ENCODE peak calls at places on chromosomes 11 and 22, in eight cellular contexts. O is adipocyte; J is effector memory CD4-positive, alpha-beta T cell; I is stimulated activated CD4-positive, alpha-beta T cell treated with anti-CD3 and anti-CD28 coated beads, Interleukin-1b, Interleukin-23, amount 100 ng/mL, for 1 hour; P is NCI-H345; A is activated naive CD4-positive, alpha-beta T cell; X is gastrocnemius medialis; T is fibroblast of lung. M is an unnamed sample.

GRCh38 chr22:20586403-20586745 is 79.0 kb downstream of the MED15 start:
- DNase-seq in X (no peak), I (no peak), O (no peak), P (no peak), J (no peak), A (no peak), T (no peak), M (no peak)

GRCh38 chr11:118321386-118322082 is 17.0 kb downstream of the CD3E start:
- DNase-seq in X (no peak), I (no peak), P (no peak), J (no peak), A (no peak), O (no peak), T (no peak), M (no peak)

GRCh38 chr11:47152126-47152952 is 24.3 kb downstream of the ARFGAP2 start:
- DNase-seq in A (no peak), O (no peak), J (no peak), X (no peak), T (no peak), I (no peak), P (no peak), M (no peak)

GRCh38 chr11:86162257-86162656 is 82.3 kb upstream of the EED start:
- DNase-seq in A (no peak), X (peak), J (no peak), O (peak), P (no peak), T (peak), I (no peak), M (no peak)

GRCh38 chr11:73729594-73730206 is 31.2 kb downstream of the RAB6A start:
- DNase-seq in A (no peak), P (no peak), X (no peak), T (no peak), I (no peak), J (no peak), O (no peak), M (no peak)

GRCh38 chr11:43975631-43976030 is 33.2 kb downstream of the C11orf96 start:
- DNase-seq in O (no peak), X (no peak), J (no peak), T (no peak), I (no peak), P (no peak), A (no peak), M (no peak)

GRCh38 chr11:118437736-118438125 is 1.4 kb downstream of the KMT2A start:
- DNase-seq in J (peak), A (no peak), P (peak), T (peak), I (peak), X (no peak), O (peak), M (peak)

GRCh38 chr22:26199665-26200064 is 30.4 kb downstream of the SEZ6L start:
- DNase-seq in X (no peak), O (no peak), T (no peak), I (no peak), J (no peak), P (no peak), A (no peak), M (no peak)

GRCh38 chr11:16512842-16513241 is 156.5 kb upstream of the SOX6 start:
- DNase-seq in P (no peak), I (no peak), O (no peak), T (no peak), A (no peak), J (no peak), X (no peak), M (no peak)

GRCh38 chr11:35056391-35057093 is 82.4 kb upstream of the CD44 start:
- DNase-seq in J (no peak), O (no peak), I (no peak), P (no peak), X (no peak), T (no peak), A (no peak), M (no peak)

GRCh38 chr22:26615149-26615548 is 2.7 kb downstream of the CRYBB1 start:
- DNase-seq in T (no peak), I (no peak), P (no peak), A (no peak), J (no peak), X (no peak), O (no peak), M (no peak)

GRCh38 chr11:33737362-33737821 is 1.2 kb upstream of the CD59 start:
- DNase-seq in I (no peak), P (no peak), A (no peak), J (no peak), X (no peak), O (no peak), T (peak), M (no peak)

GRCh38 chr11:102603091-102603490 is 22.0 kb downstream of the MMP20 start:
- DNase-seq in P (no peak), J (no peak), T (peak), O (peak), X (peak), I (no peak), A (no peak), M (no peak)

GRCh38 chr11:32043737-32044515 is 46.9 kb upstream of the RCN1 start:
- DNase-seq in J (no peak), P (no peak), I (no peak), O (no peak), X (no peak), T (no peak), A (no peak), M (no peak)

GRCh38 chr11:1131033-1131911 is 26.5 kb upstream of the MUC5AC start:
- DNase-seq in A (no peak), O (no peak), I (no peak), P (peak), X (no peak), J (no peak), T (no peak), M (no peak)

GRCh38 chr11:64223001-64223651 is 2.9 kb downstream of the TRPT1 start:
- DNase-seq in A (no peak), J (no peak), O (no peak), X (peak), T (no peak), P (no peak), I (no peak), M (no peak)

GRCh38 chr22:45645526-45646414 is 25.9 kb upstream of the ATXN10 start:
- DNase-seq in A (peak), P (peak), I (peak), X (peak), J (peak), O (peak), T (peak), M (peak)

GRCh38 chr22:32905400-32905799 is 103.9 kb downstream of the TIMP3 start:
- DNase-seq in P (no peak), A (no peak), O (no peak), J (no peak), X (no peak), T (no peak), I (no peak), M (no peak)

GRCh38 chr11:134357545-134357839 is 25.7 kb downstream of the GLB1L2 start:
- DNase-seq in P (no peak), I (no peak), O (no peak), J (no peak), X (no peak), T (no peak), A (no peak), M (no peak)

GRCh38 chr11:128421577-128421976 is 165.8 kb downstream of the ETS1 start:
- DNase-seq in P (no peak), I (no peak), J (no peak), T (peak), X (no peak), A (no peak), O (peak), M (no peak)

GRCh38 chr11:125165111-125165663 is 636 bp downstream of the PKNOX2 start:
- DNase-seq in X (peak), I (no peak), P (no peak), O (peak), J (no peak), T (peak), A (no peak), M (no peak)

GRCh38 chr11:42315846-42316245 is 856.4 kb upstream of the LRRC4C start:
- DNase-seq in I (no peak), X (no peak), O (no peak), A (no peak), T (no peak), J (no peak), P (no peak), M (no peak)

GRCh38 chr22:20785415-20785814 is 11.5 kb downstream of the SERPIND1 start:
- DNase-seq in O (no peak), T (no peak), A (no peak), J (no peak), I (no peak), X (no peak), P (no peak), M (no peak)

GRCh38 chr11:76620471-76620870 is 50.1 kb downstream of the LRRC32 start:
- DNase-seq in I (no peak), O (peak), P (no peak), A (no peak), X (no peak), T (peak), J (no peak), M (no peak)

GRCh38 chr11:78922886-78923625 is 348.4 kb upstream of the NARS2 start:
- DNase-seq in X (no peak), I (no peak), O (no peak), T (no peak), P (peak), A (no peak), J (no peak), M (no peak)

GRCh38 chr11:102446606-102447005 is 6.0 kb downstream of the TMEM123 start:
- DNase-seq in I (no peak), A (no peak), X (no peak), P (no peak), J (no peak), O (peak), T (peak), M (no peak)

GRCh38 chr11:85951428-85952107 is 96.4 kb downstream of the CCDC83 start:
- DNase-seq in P (no peak), J (no peak), X (no peak), A (no peak), O (no peak), T (no peak), I (no peak), M (no peak)

GRCh38 chr11:46776878-46777277 is 57.9 kb downstream of the F2 start:
- DNase-seq in O (no peak), P (no peak), J (no peak), I (no peak), T (no peak), A (no peak), X (no peak), M (no peak)

GRCh38 chr22:29265929-29266328 is 1.9 kb downstream of the RHBDD3 start:
- DNase-seq in A (no peak), P (no peak), J (no peak), X (no peak), O (peak), T (peak), I (no peak), M (no peak)

GRCh38 chr11:111419641-111420327 is 40.7 kb upstream of the POU2AF1 start:
- DNase-seq in P (no peak), O (no peak), I (no peak), J (no peak), A (no peak), X (peak), T (no peak), M (no peak)

GRCh38 chr11:57982763-57983162 is 40.9 kb upstream of the OR9Q1 start:
- DNase-seq in X (no peak), T (no peak), O (no peak), A (no peak), P (peak), J (no peak), I (no peak), M (no peak)

GRCh38 chr11:133842730-133843129 is 2.6 kb downstream of the SPATA19 start:
- DNase-seq in I (no peak), O (no peak), T (no peak), X (no peak), P (no peak), J (no peak), A (no peak), M (no peak)

GRCh38 chr11:82523141-82523540 is 210.5 kb downstream of the FAM181B start:
- DNase-seq in A (no peak), P (no peak), X (peak), I (no peak), T (no peak), J (no peak), O (no peak), M (no peak)